ENCODE peak calls at places on chromosomes 16 and 17, in five cellular contexts. X, Z, U, N and D are unnamed samples.

GRCh38 chr17:32124985-32125847 is 17.1 kb upstream of the RHOT1 start:
- DNase-seq in X (no peak), U (no peak), N (no peak), Z (no peak), D (no peak)

GRCh38 chr17:604719-605118 is 109.9 kb downstream of the VPS53 start:
- DNase-seq in U (no peak), X (no peak), N (no peak), Z (no peak), D (no peak)

GRCh38 chr17:78337244-78338109 is 22.4 kb downstream of the SOCS3 start:
- DNase-seq in N (no peak), X (no peak), U (no peak), Z (no peak), D (no peak)

GRCh38 chr16:2436110-2436509 is 6.9 kb downstream of the CCNF start:
- DNase-seq in N (peak), U (no peak), Z (no peak), X (no peak), D (no peak)

GRCh38 chr17:63774141-63774981 is at the start of gene DDX42:
- DNase-seq in N (peak), U (peak), X (peak), Z (no peak), D (peak)

GRCh38 chr17:76530826-76531500 is 6.5 kb downstream of the CYGB start:
- DNase-seq in U (no peak), X (no peak), Z (no peak), N (no peak), D (no peak)

GRCh38 chr16:72128701-72129100 is 35.1 kb downstream of the DHX38 start:
- DNase-seq in N (no peak), U (no peak), Z (no peak), X (no peak), D (no peak)

GRCh38 chr16:66414891-66415290 is 12.2 kb upstream of the BEAN1 start:
- DNase-seq in U (no peak), Z (no peak), X (no peak), N (no peak), D (no peak)

GRCh38 chr17:2084129-2084765 is 29.3 kb downstream of the HIC1 start:
- DNase-seq in Z (no peak), U (no peak), X (no peak), N (no peak), D (no peak)